ENCODE peak calls at places on chromosomes 1 and 21, in six cellular contexts. H, Z, O, A, P and T are unnamed samples.

GRCh38 chr1:953524-954320 is 5.3 kb downstream of the NOC2L start:
- DNase-seq in Z (no peak), P (no peak), H (no peak), O (no peak), A (no peak), T (no peak)

GRCh38 chr1:165894591-165894990 is 67.2 kb downstream of the UCK2 start:
- DNase-seq in H (no peak), P (peak), Z (no peak), O (no peak), A (peak), T (no peak)

GRCh38 chr1:150973826-150974579 is 632 bp downstream of the CERS2 start:
- DNase-seq in A (no peak), H (peak), O (no peak), P (peak), Z (peak), T (peak)

GRCh38 chr1:29236743-29236992 is 346 bp downstream of the PTPRU start:
- DNase-seq in O (no peak), A (no peak), H (no peak), Z (no peak), P (no peak), T (no peak)

GRCh38 chr1:241688940-241689368 is 36.9 kb downstream of the WDR64 start:
- DNase-seq in O (no peak), H (no peak), Z (no peak), A (peak), P (no peak), T (no peak)

GRCh38 chr1:41329662-41330587 is 31.3 kb upstream of the FOXO6 start:
- DNase-seq in O (no peak), P (no peak), A (no peak), Z (no peak), H (peak), T (no peak)

GRCh38 chr21:28294046-28294445 is 698.6 kb downstream of the LTN1 start:
- DNase-seq in A (peak), P (no peak), O (no peak), H (no peak), Z (no peak), T (no peak)

GRCh38 chr21:33886316-33886715 is 29.3 kb downstream of the ATP5PO start:
- DNase-seq in P (no peak), H (no peak), Z (no peak), A (no peak), O (no peak), T (no peak)

GRCh38 chr21:24115141-24115540 is 1492.1 kb downstream of the MRPL39 start:
- DNase-seq in P (no peak), O (no peak), A (no peak), Z (no peak), H (no peak), T (no peak)

GRCh38 chr1:32337855-32338636 is 2.0 kb upstream of the MARCKSL1 start:
- DNase-seq in O (no peak), P (no peak), A (peak), H (no peak), Z (peak), T (no peak)

GRCh38 chr1:36906555-36906954 is 127.8 kb downstream of the GRIK3 start:
- DNase-seq in Z (no peak), A (no peak), O (no peak), H (no peak), P (no peak), T (no peak)

GRCh38 chr1:66503841-66504470 is 30.0 kb upstream of the SGIP1 start:
- DNase-seq in H (no peak), A (peak), O (no peak), Z (peak), P (peak), T (peak)

GRCh38 chr1:194081444-194081843 is 895.0 kb upstream of the B3GALT2 start:
- DNase-seq in Z (no peak), P (no peak), O (no peak), H (no peak), A (no peak), T (no peak)

GRCh38 chr1:234998174-234998741 is 130.4 kb downstream of the TOMM20 start:
- DNase-seq in P (peak), H (no peak), O (no peak), Z (no peak), A (no peak), T (peak)

GRCh38 chr1:35835398-35835797 is 27.6 kb downstream of the AGO4 start:
- DNase-seq in A (no peak), H (no peak), P (no peak), Z (no peak), O (no peak), T (no peak)

GRCh38 chr1:5386371-5386770 is 605.9 kb downstream of the NPHP4 start:
- DNase-seq in H (no peak), Z (no peak), O (no peak), P (no peak), A (no peak), T (no peak)

GRCh38 chr1:2533356-2533755 is 3.3 kb upstream of the HES5 start:
- DNase-seq in H (no peak), P (no peak), A (peak), Z (no peak), O (no peak), T (no peak)

GRCh38 chr1:238960071-238960470 is 426.3 kb upstream of the CHRM3 start:
- DNase-seq in A (peak), P (no peak), O (no peak), H (no peak), Z (no peak), T (no peak)

GRCh38 chr1:237112663-237113062 is 70.7 kb downstream of the RYR2 start:
- DNase-seq in P (no peak), H (no peak), Z (no peak), O (no peak), A (no peak), T (no peak)

GRCh38 chr1:63442141-63442475 is 74.7 kb downstream of the ALG6 start:
- DNase-seq in O (no peak), H (no peak), A (peak), Z (no peak), P (no peak), T (no peak)

GRCh38 chr1:200379431-200379755 is 30.4 kb downstream of the ZNF281 start:
- DNase-seq in H (no peak), O (no peak), P (no peak), Z (no peak), A (peak), T (no peak)

GRCh38 chr1:115280073-115280472 is 58.0 kb downstream of the NGF start:
- DNase-seq in A (peak), O (no peak), Z (no peak), P (no peak), H (no peak), T (no peak)

GRCh38 chr1:9280015-9280860 is 12.5 kb upstream of the SPSB1 start:
- DNase-seq in Z (no peak), H (no peak), P (peak), O (no peak), A (peak), T (no peak)

GRCh38 chr1:157948547-157949152 is 44.8 kb upstream of the KIRREL1 start:
- DNase-seq in Z (peak), H (no peak), A (peak), O (no peak), P (peak), T (peak)

GRCh38 chr1:3173113-3173745 is 104.2 kb downstream of the PRDM16 start:
- DNase-seq in A (no peak), P (no peak), H (no peak), O (no peak), Z (no peak), T (no peak)

GRCh38 chr21:41825216-41825615 is 53.9 kb downstream of the PRDM15 start:
- DNase-seq in H (no peak), Z (no peak), P (no peak), A (no peak), O (no peak), T (no peak)

GRCh38 chr1:166197597-166197996 is 30.8 kb upstream of the FAM78B start:
- DNase-seq in O (no peak), A (no peak), H (no peak), P (no peak), Z (no peak), T (no peak)

DNA sequence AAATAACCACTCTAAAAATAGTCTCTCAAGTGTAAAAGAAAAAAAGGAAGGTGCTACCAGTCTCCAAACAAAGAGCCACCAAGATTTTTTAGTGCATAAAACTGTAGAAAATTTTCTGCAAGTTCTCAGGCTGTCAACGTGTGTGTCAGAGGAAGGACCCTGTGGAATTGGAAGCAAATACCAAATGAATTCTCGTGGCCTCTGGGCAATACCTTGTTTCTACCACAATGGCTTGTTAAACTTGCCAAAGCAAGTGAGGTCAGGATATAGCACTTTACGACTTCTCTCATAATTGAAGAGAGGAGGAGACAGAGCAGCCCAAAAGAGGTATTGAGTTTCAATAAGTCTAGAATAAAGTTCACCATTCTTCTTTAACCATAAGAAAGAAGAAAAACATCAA is 60.7 kb downstream of the TBX15 start:
- DNase-seq in H (no peak), P (no peak), O (no peak), A (no peak), Z (no peak), T (no peak)
- TF ChIP-seq CTCF in H (no peak), P (no peak), O (no peak), A (no peak), Z (no peak), T (no peak)

GRCh38 chr1:118989006-118989736 is 1.0 kb upstream of the TBX15 start:
- DNase-seq in O (no peak), Z (peak), A (no peak), H (no peak), P (peak), T (no peak)
- H3K27ac ChIP-seq in O (no peak), Z (no peak), A (no peak), H (no peak), P (no peak), T (no peak)

GRCh38 chr1:243435824-243436223 is 180.0 kb downstream of the SDCCAG8 start:
- DNase-seq in P (no peak), Z (no peak), A (no peak), O (no peak), H (no peak), T (no peak)
- TF ChIP-seq CTCF in P (no peak), Z (no peak), A (no peak), O (no peak), H (no peak), T (no peak)

GRCh38 chr1:11790101-11790879 is 15.5 kb downstream of the MTHFR start:
- DNase-seq in O (no peak), H (no peak), A (no peak), Z (peak), P (no peak), T (no peak)
- H3K27ac ChIP-seq in O (peak), H (peak), A (peak), Z (no peak), P (no peak), T (peak)

DNA sequence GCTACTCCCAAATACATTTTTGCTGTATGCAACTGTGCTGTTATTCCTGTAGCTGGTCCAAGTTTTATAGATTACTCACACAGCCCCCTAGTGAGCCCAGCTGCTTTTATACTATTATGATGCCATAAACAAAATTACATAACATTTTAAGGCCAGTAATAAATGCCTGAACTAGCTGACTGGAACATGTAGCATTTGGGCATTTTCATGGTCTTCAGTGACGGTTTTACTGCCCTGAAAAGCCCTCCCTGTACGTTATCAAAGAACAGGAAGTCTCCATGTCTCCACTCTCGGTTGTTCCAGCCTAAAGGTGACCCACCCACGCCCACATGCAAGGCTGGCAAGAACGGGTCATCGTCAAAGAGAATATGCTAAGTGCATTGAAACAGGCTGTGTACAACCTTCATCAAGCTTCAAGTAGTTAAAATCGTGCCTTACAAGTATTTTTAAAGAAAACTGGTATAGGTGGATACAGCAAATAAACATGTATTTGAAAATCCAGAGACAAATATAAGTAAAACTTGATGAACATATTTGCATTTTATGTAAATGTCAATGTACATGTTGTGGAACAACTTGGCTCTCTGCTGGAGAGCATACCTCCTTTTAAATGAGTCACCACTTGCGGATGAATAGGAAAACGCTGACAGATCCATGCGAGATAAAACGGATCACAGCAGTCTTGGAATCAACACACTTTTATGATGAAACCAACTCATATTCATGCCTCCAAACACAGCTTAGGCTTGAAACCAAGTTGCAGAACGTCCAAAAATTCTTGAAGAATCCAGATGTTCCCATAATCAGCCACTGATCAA is 520.5 kb downstream of the SMYD3 start:
- DNase-seq in H (no peak), O (no peak), P (no peak), Z (no peak), A (peak), T (no peak)
- TF ChIP-seq CTCF in H (no peak), O (no peak), P (no peak), Z (no peak), A (no peak), T (no peak)